ENCODE peak calls at places on chromosome 19, in ten cellular contexts. E is stimulated activated CD4-positive, alpha-beta T cell treated with anti-CD3 and anti-CD28 coated beads, Interleukin-12 subunit alpha, Interleukin-12 subunit beta, amount 100 ng/mL, for 4 hours; Y is EL; P is NCI-H748 treated with DMSO at 0.1 percent for 48 hours; C is GDM1; A is effector memory CD8-positive, alpha-beta T cell; H is small intestine; S is aorta; N is stimulated activated naive CD8-positive, alpha-beta T cell treated with anti-CD3 and anti-CD28 coated beads, Interleukin-15, Interleukin-2, amounts not matched to agents 100 U/mL and 50 U/mL, for 24 hours; R is colonic mucosa. O is an unnamed sample.

GRCh38 chr19:14114854-14115253 is 2.7 kb downstream of the PRKACA start:
- DNase-seq in E (peak; percentile 54), Y (no peak), P (no peak), C (peak; percentile 49), A (peak; percentile 36), H (peak; percentile 41), S (peak; percentile 82), N (peak; percentile 75), R (peak; percentile 60), O (no peak)

GRCh38 chr19:46678110-46678732 is 17.2 kb upstream of the DACT3 start:
- DNase-seq in E (peak; percentile 48), Y (peak; percentile 26), P (no peak), C (no peak), A (peak; percentile 44), H (no peak), S (no peak), N (peak; percentile 74), R (peak; percentile 53), O (no peak)

GRCh38 chr19:51784922-51785690 is 9.9 kb upstream of the FPR3 start:
- DNase-seq in E (peak; percentile 25), Y (peak; percentile 80), P (no peak), C (no peak), A (no peak), H (no peak), S (no peak), N (peak; percentile 44), R (peak; percentile 49), O (peak; percentile 32)

GRCh38 chr19:38434549-38435051 is 1.1 kb downstream of the RYR1 start:
- DNase-seq in E (no peak), Y (no peak), P (no peak), C (no peak), A (no peak), H (no peak), S (no peak), N (no peak), R (peak; percentile 25), O (no peak)

GRCh38 chr19:5539431-5539833 is 28.3 kb downstream of the TINCR start:
- DNase-seq in E (no peak), Y (no peak), P (no peak), C (no peak), A (no peak), H (no peak), S (no peak), N (no peak), R (no peak), O (no peak)

GRCh38 chr19:18943465-18943864 is 2.4 kb upstream of the HOMER3 start:
- DNase-seq in E (no peak), Y (no peak), P (no peak), C (no peak), A (no peak), H (no peak), S (no peak), N (no peak), R (no peak), O (no peak)

GRCh38 chr19:3868770-3869456 is at the start of gene ZFR2:
- DNase-seq in E (peak; percentile 26), Y (no peak), P (no peak), C (no peak), A (no peak), H (no peak), S (no peak), N (peak; percentile 34), R (no peak), O (no peak)

GRCh38 chr19:28049875-28050274 is 1163.1 kb downstream of the UQCRFS1 start:
- DNase-seq in E (no peak), Y (no peak), P (no peak), C (no peak), A (no peak), H (no peak), S (no peak), N (no peak), R (no peak), O (no peak)

GRCh38 chr19:41529484-41530183 is 46.3 kb upstream of the CEACAM21 start:
- DNase-seq in E (no peak), Y (no peak), P (no peak), C (no peak), A (no peak), H (no peak), S (no peak), N (no peak), R (no peak), O (no peak)

GRCh38 chr19:3656073-3656746 is 29.6 kb upstream of the CACTIN start:
- DNase-seq in E (no peak), Y (peak; percentile 93), P (no peak), C (no peak), A (no peak), H (no peak), S (no peak), N (no peak), R (no peak), O (no peak)

GRCh38 chr19:17170538-17171297 is 44.4 kb upstream of the USE1 start:
- DNase-seq in E (no peak), Y (no peak), P (no peak), C (no peak), A (no peak), H (no peak), S (no peak), N (peak; percentile 22), R (no peak), O (no peak)

GRCh38 chr19:28966737-28967401 is 246.1 kb downstream of the UQCRFS1 start:
- DNase-seq in E (no peak), Y (peak; percentile 38), P (no peak), C (no peak), A (no peak), H (no peak), S (no peak), N (no peak), R (no peak), O (peak; percentile 5)

GRCh38 chr19:55418185-55418584 is 10.6 kb upstream of the UBE2S start:
- DNase-seq in E (peak; percentile 22), Y (peak; percentile 87), P (peak; percentile 56), C (peak; percentile 58), A (peak; percentile 44), H (peak; percentile 82), S (no peak), N (peak; percentile 58), R (peak; percentile 73), O (peak; percentile 80)

GRCh38 chr19:43468354-43469159 is 3.1 kb upstream of the LYPD3 start:
- DNase-seq in E (no peak), Y (no peak), P (no peak), C (no peak), A (no peak), H (no peak), S (no peak), N (no peak), R (no peak), O (no peak)

GRCh38 chr19:49816616-49817015 is 1.5 kb upstream of the MED25 start:
- DNase-seq in E (no peak), Y (no peak), P (no peak), C (no peak), A (no peak), H (no peak), S (no peak), N (no peak), R (no peak), O (no peak)

GRCh38 chr19:8308891-8309291 is 733 bp upstream of the CD320 start:
- DNase-seq in E (no peak), Y (no peak), P (no peak), C (no peak), A (no peak), H (no peak), S (peak; percentile 61), N (peak; percentile 2), R (peak; percentile 23), O (no peak)

GRCh38 chr19:3080281-3080680 is 13.9 kb upstream of the GNA11 start:
- DNase-seq in E (no peak), Y (peak; percentile 43), P (no peak), C (no peak), A (no peak), H (peak; percentile 90), S (no peak), N (no peak), R (peak; percentile 83), O (peak; percentile 36)

GRCh38 chr19:3862826-3863500 is 5.9 kb downstream of the ZFR2 start:
- DNase-seq in E (no peak), Y (no peak), P (no peak), C (no peak), A (no peak), H (peak; percentile 46), S (no peak), N (no peak), R (no peak), O (no peak)

GRCh38 chr19:2164020-2164988 is 571 bp downstream of the DOT1L start:
- DNase-seq in E (peak; percentile 45), Y (peak; percentile 25), P (no peak), C (no peak), A (no peak), H (no peak), S (no peak), N (peak; percentile 59), R (peak; percentile 37), O (no peak)

GRCh38 chr19:9937001-9937411 is 691 bp upstream of the OLFM2 start:
- DNase-seq in E (no peak), Y (no peak), P (no peak), C (no peak), A (no peak), H (no peak), S (no peak), N (no peak), R (no peak), O (no peak)

GRCh38 chr19:49712397-49712859 is 21.5 kb downstream of the CPT1C start:
- DNase-seq in E (no peak), Y (peak; percentile 93), P (no peak), C (no peak), A (no peak), H (no peak), S (no peak), N (no peak), R (peak; percentile 65), O (no peak)

GRCh38 chr19:30001794-30002193 is 59.8 kb downstream of the URI1 start:
- DNase-seq in E (no peak), Y (no peak), P (no peak), C (no peak), A (no peak), H (no peak), S (no peak), N (no peak), R (no peak), O (peak; percentile 4)

GRCh38 chr19:34232566-34233481 is 21.5 kb upstream of the GARRE1 start:
- DNase-seq in E (no peak), Y (peak; percentile 90), P (no peak), C (no peak), A (no peak), H (no peak), S (peak; percentile 86), N (peak; percentile 34), R (no peak), O (peak; percentile 92)

GRCh38 chr19:1400281-1401137 is 833 bp downstream of the GAMT start:
- DNase-seq in E (no peak), Y (peak; percentile 42), P (no peak), C (no peak), A (no peak), H (peak; percentile 23), S (peak; percentile 89), N (no peak), R (no peak), O (no peak)

GRCh38 chr19:46480409-46480808 is 9.0 kb upstream of the PNMA8A start:
- DNase-seq in E (no peak), Y (peak; percentile 18), P (no peak), C (no peak), A (no peak), H (no peak), S (no peak), N (no peak), R (no peak), O (peak; percentile 59)

GRCh38 chr19:41796362-41796761 is at the start of gene CEACAM3:
- DNase-seq in E (no peak), Y (no peak), P (no peak), C (no peak), A (no peak), H (no peak), S (no peak), N (no peak), R (no peak), O (no peak)